ENCODE peak calls at places on chromosomes 7 and 10, in seven cellular contexts. N, Z, Y, G, J, B and C are unnamed samples.

GRCh38 chr7:15174470-15174869 is 271.9 kb upstream of the DGKB start:
- DNase-seq in N (no peak), Z (no peak), Y (no peak), G (no peak), J (no peak), B (no peak), C (no peak)

GRCh38 chr7:7527047-7527446 is 8.6 kb downstream of the COL28A1 start:
- DNase-seq in N (no peak), Z (no peak), Y (no peak), G (no peak), J (no peak), B (no peak), C (no peak)

GRCh38 chr10:98254234-98254858 is 13.6 kb downstream of the LOXL4 start:
- DNase-seq in N (no peak), Z (no peak), Y (no peak), G (no peak), J (no peak), B (no peak), C (peak)

GRCh38 chr10:67114945-67115344 is 189.1 kb downstream of the LRRTM3 start:
- DNase-seq in N (no peak), Z (no peak), Y (peak), G (no peak), J (no peak), B (no peak), C (no peak)

GRCh38 chr10:13001041-13001886 is at the start of gene CCDC3:
- DNase-seq in N (no peak), Z (no peak), Y (peak), G (no peak), J (no peak), B (no peak), C (peak)

GRCh38 chr7:137337902-137338301 is 5.6 kb downstream of the PTN start:
- DNase-seq in N (no peak), Z (no peak), Y (no peak), G (no peak), J (no peak), B (no peak), C (no peak)

GRCh38 chr7:11212080-11212711 is 238.5 kb downstream of the PHF14 start:
- DNase-seq in N (peak), Z (peak), Y (peak), G (peak), J (peak), B (peak), C (peak)

GRCh38 chr10:110857265-110858158 is 14.2 kb upstream of the PDCD4 start:
- DNase-seq in N (no peak), Z (peak), Y (peak), G (peak), J (peak), B (no peak), C (no peak)

GRCh38 chr7:39130740-39131538 is 153.2 kb downstream of the POU6F2 start:
- DNase-seq in N (peak), Z (no peak), Y (no peak), G (peak), J (no peak), B (no peak), C (no peak)

GRCh38 chr10:7687228-7687907 is 15.7 kb upstream of the ITIH2 start:
- DNase-seq in N (peak), Z (peak), Y (peak), G (peak), J (peak), B (peak), C (peak)

GRCh38 chr7:71237945-71238344 is 106.0 kb downstream of the GALNT17 start:
- DNase-seq in N (no peak), Z (no peak), Y (peak), G (no peak), J (peak), B (no peak), C (no peak)

GRCh38 chr7:30212720-30213119 is 71.7 kb upstream of the ZNRF2 start:
- DNase-seq in N (no peak), Z (peak), Y (peak), G (no peak), J (no peak), B (no peak), C (no peak)

GRCh38 chr7:85125679-85126078 is 61.2 kb downstream of the SEMA3D start:
- DNase-seq in N (no peak), Z (no peak), Y (no peak), G (no peak), J (no peak), B (peak), C (no peak)

GRCh38 chr10:128631801-128632241 is 505.6 kb upstream of the MKI67 start:
- DNase-seq in N (no peak), Z (no peak), Y (peak), G (no peak), J (no peak), B (no peak), C (no peak)

GRCh38 chr10:127161482-127161881 is 34.9 kb downstream of the INSYN2A start:
- DNase-seq in N (no peak), Z (no peak), Y (no peak), G (peak), J (no peak), B (no peak), C (no peak)

GRCh38 chr10:50334273-50334672 is 83.0 kb upstream of the ASAH2 start:
- DNase-seq in N (no peak), Z (no peak), Y (no peak), G (no peak), J (no peak), B (no peak), C (no peak)

GRCh38 chr7:93316730-93317129 is 84.6 kb downstream of the VPS50 start:
- DNase-seq in N (no peak), Z (no peak), Y (no peak), G (no peak), J (no peak), B (peak), C (no peak)

GRCh38 chr10:114453576-114453975 is 49.3 kb upstream of the AFAP1L2 start:
- DNase-seq in N (no peak), Z (no peak), Y (no peak), G (no peak), J (no peak), B (no peak), C (no peak)

GRCh38 chr7:114789161-114789560 is 132.7 kb upstream of the MDFIC start:
- DNase-seq in N (no peak), Z (no peak), Y (no peak), G (no peak), J (no peak), B (no peak), C (no peak)

GRCh38 chr7:129721139-129721538 is 109.6 kb downstream of the NRF1 start:
- DNase-seq in N (no peak), Z (no peak), Y (no peak), G (no peak), J (no peak), B (no peak), C (no peak)

GRCh38 chr7:23247101-23247601 is 576 bp downstream of the GPNMB start:
- DNase-seq in N (no peak), Z (no peak), Y (no peak), G (no peak), J (no peak), B (no peak), C (no peak)

GRCh38 chr10:113026679-113027078 is 76.6 kb downstream of the TCF7L2 start:
- DNase-seq in N (no peak), Z (no peak), Y (no peak), G (no peak), J (no peak), B (peak), C (no peak)

GRCh38 chr7:111835066-111835465 is 272.8 kb upstream of the IMMP2L start:
- DNase-seq in N (no peak), Z (no peak), Y (no peak), G (no peak), J (no peak), B (peak), C (no peak)

GRCh38 chr7:85750454-85750949 is 563.6 kb upstream of the SEMA3D start:
- DNase-seq in N (peak), Z (no peak), Y (peak), G (peak), J (peak), B (no peak), C (peak)